ENCODE peak calls at places on chromosomes 1 and 21, in nine cellular contexts. U is PC-9, Y is A549, L is transverse colon, Q is lung, O is MM.1S, K is psoas muscle, J is tibial artery, X is dorsolateral prefrontal cortex. G is an unnamed sample.

GRCh38 chr1:56490619-56491018 is 88.7 kb downstream of the PLPP3 start:
- DNase-seq in U (no peak), Y (no peak), L (no peak), Q (no peak), O (no peak), K (no peak), J (no peak), X (no peak), G (no peak)

GRCh38 chr21:28827422-28827821 is 165.3 kb downstream of the LTN1 start:
- DNase-seq in U (no peak), Y (no peak), L (no peak), Q (no peak), O (no peak), K (no peak), J (no peak), X (no peak), G (no peak)

GRCh38 chr21:37845535-37845934 is 70.7 kb downstream of the KCNJ6 start:
- DNase-seq in U (no peak), Y (no peak), L (no peak), Q (no peak), O (no peak), K (no peak), J (no peak), X (no peak), G (no peak)

GRCh38 chr1:41442697-41443251 is 41.7 kb downstream of the EDN2 start:
- DNase-seq in U (no peak), Y (no peak), L (no peak), Q (no peak), O (no peak), K (no peak), J (no peak), X (no peak), G (no peak)

GRCh38 chr1:109617291-109617801 is 2.1 kb downstream of the GNAT2 start:
- DNase-seq in U (peak), Y (peak), L (no peak), Q (no peak), O (no peak), K (no peak), J (no peak), X (no peak), G (no peak)

GRCh38 chr1:248421384-248421783 is 18.5 kb downstream of the OR2T1 start:
- DNase-seq in U (no peak), Y (peak), L (no peak), Q (no peak), O (no peak), K (no peak), J (no peak), X (no peak), G (no peak)

GRCh38 chr21:36976882-36977651 is 10.6 kb upstream of the HLCS start:
- DNase-seq in U (peak), Y (peak), L (peak), Q (peak), O (peak), K (no peak), J (no peak), X (no peak), G (no peak)

GRCh38 chr1:226497991-226498689 is 50.4 kb upstream of the STUM start:
- DNase-seq in U (no peak), Y (no peak), L (no peak), Q (no peak), O (no peak), K (no peak), J (no peak), X (no peak), G (peak)

GRCh38 chr1:174531751-174532150 is 84.0 kb downstream of the GPR52 start:
- DNase-seq in U (no peak), Y (no peak), L (no peak), Q (no peak), O (no peak), K (no peak), J (no peak), X (no peak), G (no peak)

GRCh38 chr1:5972198-5972520 is 20.1 kb downstream of the NPHP4 start:
- DNase-seq in U (no peak), Y (no peak), L (no peak), Q (no peak), O (no peak), K (no peak), J (no peak), X (no peak), G (no peak)

GRCh38 chr21:31193761-31194160 is 150.3 kb downstream of the TIAM1 start:
- DNase-seq in U (no peak), Y (no peak), L (no peak), Q (no peak), O (no peak), K (no peak), J (no peak), X (no peak), G (no peak)

DNA sequence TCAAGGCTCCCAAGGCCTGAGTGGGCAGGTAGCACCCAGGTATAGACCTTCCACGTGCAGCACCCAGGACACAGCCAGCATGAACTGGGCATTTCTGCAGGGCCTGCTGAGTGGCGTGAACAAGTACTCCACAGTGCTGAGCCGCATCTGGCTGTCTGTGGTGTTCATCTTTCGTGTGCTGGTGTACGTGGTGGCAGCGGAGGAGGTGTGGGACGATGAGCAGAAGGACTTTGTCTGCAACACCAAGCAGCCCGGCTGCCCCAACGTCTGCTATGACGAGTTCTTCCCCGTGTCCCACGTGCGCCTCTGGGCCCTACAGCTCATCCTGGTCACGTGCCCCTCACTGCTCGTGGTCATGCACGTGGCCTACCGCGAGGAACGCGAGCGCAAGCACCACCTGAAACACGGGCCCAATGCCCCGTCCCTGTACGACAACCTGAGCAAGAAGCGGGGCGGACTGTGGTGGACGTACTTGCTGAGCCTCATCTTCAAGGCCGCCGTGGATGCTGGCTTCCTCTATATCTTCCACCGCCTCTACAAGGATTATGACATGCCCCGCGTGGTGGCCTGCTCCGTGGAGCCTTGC is 1.7 kb downstream of the GJB4 start:
- DNase-seq in U (no peak), Y (no peak), L (no peak), Q (no peak), O (no peak), K (no peak), J (no peak), X (no peak), G (no peak)
- H3K4me3 ChIP-seq in U (no peak), Y (no peak), L (no peak), Q (no peak), O (no peak), K (no peak), J (no peak), X (no peak), G (no peak)

GRCh38 chr1:47911892-47912291 is 85.3 kb downstream of the TRABD2B start:
- DNase-seq in U (no peak), Y (no peak), L (no peak), Q (no peak), O (no peak), K (no peak), J (no peak), X (no peak), G (no peak)
- H3K27ac ChIP-seq in U (no peak), Y (no peak), L (no peak), Q (no peak), O (no peak), K (no peak), J (no peak), X (no peak), G (no peak)

DNA sequence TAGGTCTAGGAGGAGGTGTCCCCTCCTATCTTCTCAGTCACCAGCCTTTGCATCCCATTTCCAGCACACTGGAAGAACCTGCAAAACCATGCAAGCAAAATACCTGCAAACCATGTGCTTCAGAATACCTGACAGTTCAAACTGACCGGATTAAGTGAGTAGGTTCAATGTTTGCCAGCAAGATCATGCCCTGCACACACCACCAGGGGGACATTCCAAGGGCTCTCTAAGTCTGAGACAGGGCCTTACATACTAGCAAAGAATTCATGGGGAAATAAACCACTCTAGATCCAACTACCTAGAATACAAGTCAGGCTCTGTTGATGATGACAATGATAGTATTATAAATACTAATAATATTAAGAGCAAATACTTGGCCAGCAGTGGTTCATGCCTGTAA is 27.6 kb downstream of the INPP5B start:
- DNase-seq in U (no peak), Y (peak), L (no peak), Q (no peak), O (no peak), K (no peak), J (no peak), X (no peak), G (no peak)
- TF ChIP-seq CTCF in U (peak), Y (peak), L (no peak), Q (no peak), O (peak), K (peak), J (no peak), X (no peak), G (no peak)

DNA sequence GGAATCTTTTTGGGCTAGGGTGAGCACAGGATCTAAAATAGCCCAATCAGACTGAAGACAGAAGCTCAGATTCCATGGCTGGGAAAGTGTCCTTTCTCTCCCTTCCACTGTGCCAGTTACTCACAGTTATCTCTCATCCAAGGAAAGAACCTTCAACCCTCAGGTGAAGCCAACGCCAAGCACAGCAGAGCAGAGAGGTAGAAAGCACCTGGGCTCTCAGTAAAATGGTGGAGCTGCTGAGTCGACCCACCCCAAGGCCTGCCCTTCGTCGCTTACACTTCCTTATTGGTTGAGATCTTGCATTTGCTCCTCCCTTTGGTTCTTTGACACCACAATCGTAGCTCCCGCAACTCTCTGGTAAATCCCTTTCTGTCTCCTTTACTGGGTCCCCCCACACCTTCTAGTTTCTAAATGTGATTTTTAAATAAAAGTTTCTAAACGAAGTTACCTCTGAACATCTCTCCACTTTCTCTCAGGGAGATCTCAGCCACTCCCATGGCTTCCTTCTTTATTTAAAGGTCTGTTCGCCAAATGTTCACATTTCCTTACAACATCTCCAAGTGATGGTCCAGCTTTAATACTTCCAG is 27.5 kb upstream of the SLC30A1 start:
- DNase-seq in U (peak), Y (no peak), L (peak), Q (no peak), O (peak), K (no peak), J (no peak), X (no peak), G (no peak)
- H3K4me3 ChIP-seq in U (peak), Y (no peak), L (no peak), Q (no peak), O (peak), K (peak), J (peak), X (peak), G (peak)